ENCODE peak calls at places on chromosomes 6 and 20, in four cellular contexts. U is left ventricle myocardium superior, N is caudate nucleus, O is AG08396. Y is an unnamed sample.

GRCh38 chr20:12086359-12086758 is 168.7 kb downstream of the BTBD3 start:
- DNase-seq in O (no peak), N (no peak), U (no peak), Y (no peak)

GRCh38 chr20:5779071-5779470 is 28.9 kb downstream of the SHLD1 start:
- DNase-seq in U (no peak), O (no peak), N (no peak), Y (no peak)

GRCh38 chr6:168372871-168373270 is 53.3 kb upstream of the DACT2 start:
- DNase-seq in N (no peak), O (no peak), U (peak), Y (no peak)

GRCh38 chr6:3540253-3540820 is 83.5 kb upstream of the SLC22A23 start:
- DNase-seq in U (no peak), O (no peak), N (no peak), Y (no peak)

GRCh38 chr6:2630891-2631458 is 119.7 kb downstream of the MYLK4 start:
- DNase-seq in U (no peak), N (no peak), O (no peak), Y (peak)

GRCh38 chr6:70312165-70312564 is 9.3 kb upstream of the COL9A1 start:
- DNase-seq in N (no peak), O (peak), U (no peak), Y (peak)

GRCh38 chr6:15387118-15387517 is 141.2 kb downstream of the JARID2 start:
- DNase-seq in O (no peak), U (no peak), N (no peak), Y (no peak)

GRCh38 chr6:41941280-41942044 is at the start of gene CCND3:
- DNase-seq in O (peak), U (peak), N (peak), Y (peak)

GRCh38 chr20:60037120-60037499 is 78.9 kb downstream of the CDH26 start:
- DNase-seq in O (peak), U (no peak), N (no peak), Y (no peak)

GRCh38 chr20:49595811-49596545 is 28.0 kb upstream of the PTGIS start:
- DNase-seq in O (no peak), U (no peak), N (no peak), Y (no peak)

GRCh38 chr6:109458774-109459531 is 3.4 kb upstream of the MICAL1 start:
- DNase-seq in N (no peak), O (no peak), U (no peak), Y (no peak)

Y was measured in H4.